ENCODE peak calls at places on chromosome 14, in ten cellular contexts. One of them, this sample, is unnamed.

GRCh38 chr14:100581228-100582145 is 5.7 kb downstream of the BEGAIN start:
- DNase-seq in pulmonary artery endothelial cell: no peak
- DNase-seq in left lung: no peak
- DNase-seq in progenitor cell of endocrine pancreas: no peak
- DNase-seq in fibroblast of the conjunctiva: no peak
- DNase-seq in BE2C: peak
- DNase-seq in ACHN: no peak
- DNase-seq in NCI-H345: no peak
- DNase-seq in suprapubic skin: peak
- DNase-seq in GM18507: no peak
- DNase-seq in this sample: no peak

GRCh38 chr14:104115691-104116543 is 22.5 kb upstream of the KIF26A start:
- DNase-seq in pulmonary artery endothelial cell: no peak
- DNase-seq in left lung: no peak
- DNase-seq in progenitor cell of endocrine pancreas: no peak
- DNase-seq in fibroblast of the conjunctiva: no peak
- DNase-seq in BE2C: no peak
- DNase-seq in ACHN: no peak
- DNase-seq in NCI-H345: no peak
- DNase-seq in suprapubic skin: peak
- DNase-seq in GM18507: no peak
- DNase-seq in this sample: no peak

GRCh38 chr14:99649219-99649618 is 4.3 kb downstream of the HHIPL1 start:
- DNase-seq in pulmonary artery endothelial cell: no peak
- DNase-seq in left lung: no peak
- DNase-seq in progenitor cell of endocrine pancreas: no peak
- DNase-seq in fibroblast of the conjunctiva: peak
- DNase-seq in BE2C: no peak
- DNase-seq in ACHN: no peak
- DNase-seq in NCI-H345: no peak
- DNase-seq in suprapubic skin: no peak
- DNase-seq in GM18507: no peak
- DNase-seq in this sample: no peak

GRCh38 chr14:52692248-52692962 is 3.0 kb downstream of the ERO1A start:
- DNase-seq in pulmonary artery endothelial cell: no peak
- DNase-seq in left lung: no peak
- DNase-seq in progenitor cell of endocrine pancreas: no peak
- DNase-seq in fibroblast of the conjunctiva: peak
- DNase-seq in BE2C: peak
- DNase-seq in ACHN: no peak
- DNase-seq in NCI-H345: no peak
- DNase-seq in suprapubic skin: no peak
- DNase-seq in GM18507: no peak
- DNase-seq in this sample: no peak

GRCh38 chr14:37903561-37904191 is 304.0 kb upstream of the SSTR1 start:
- DNase-seq in pulmonary artery endothelial cell: peak
- DNase-seq in left lung: no peak
- DNase-seq in progenitor cell of endocrine pancreas: no peak
- DNase-seq in fibroblast of the conjunctiva: peak
- DNase-seq in BE2C: peak
- DNase-seq in ACHN: peak
- DNase-seq in NCI-H345: peak
- DNase-seq in suprapubic skin: no peak
- DNase-seq in GM18507: no peak
- DNase-seq in this sample: peak

GRCh38 chr14:103141117-103141796 is 18.0 kb downstream of the TNFAIP2 start:
- DNase-seq in pulmonary artery endothelial cell: peak
- DNase-seq in left lung: peak
- DNase-seq in progenitor cell of endocrine pancreas: no peak
- DNase-seq in fibroblast of the conjunctiva: no peak
- DNase-seq in BE2C: no peak
- DNase-seq in ACHN: peak
- DNase-seq in NCI-H345: peak
- DNase-seq in suprapubic skin: no peak
- DNase-seq in GM18507: peak
- DNase-seq in this sample: no peak

GRCh38 chr14:39272918-39273317 is 39.2 kb downstream of the MIA2 start:
- DNase-seq in pulmonary artery endothelial cell: no peak
- DNase-seq in left lung: no peak
- DNase-seq in progenitor cell of endocrine pancreas: no peak
- DNase-seq in fibroblast of the conjunctiva: no peak
- DNase-seq in BE2C: no peak
- DNase-seq in ACHN: no peak
- DNase-seq in NCI-H345: no peak
- DNase-seq in suprapubic skin: no peak
- DNase-seq in GM18507: no peak
- DNase-seq in this sample: no peak

GRCh38 chr14:68969278-68969677 is 9.8 kb downstream of the ACTN1 start:
- DNase-seq in pulmonary artery endothelial cell: no peak
- DNase-seq in left lung: no peak
- DNase-seq in progenitor cell of endocrine pancreas: no peak
- DNase-seq in fibroblast of the conjunctiva: no peak
- DNase-seq in BE2C: no peak
- DNase-seq in ACHN: no peak
- DNase-seq in NCI-H345: no peak
- DNase-seq in suprapubic skin: no peak
- DNase-seq in GM18507: no peak
- DNase-seq in this sample: no peak

GRCh38 chr14:104445832-104446381 is 133.7 kb upstream of the C14orf180 start:
- DNase-seq in pulmonary artery endothelial cell: no peak
- DNase-seq in left lung: no peak
- DNase-seq in progenitor cell of endocrine pancreas: no peak
- DNase-seq in fibroblast of the conjunctiva: no peak
- DNase-seq in BE2C: no peak
- DNase-seq in ACHN: no peak
- DNase-seq in NCI-H345: no peak
- DNase-seq in suprapubic skin: no peak
- DNase-seq in GM18507: no peak
- DNase-seq in this sample: no peak

GRCh38 chr14:80427101-80427500 is 215.8 kb upstream of the DIO2 start:
- DNase-seq in pulmonary artery endothelial cell: no peak
- DNase-seq in left lung: no peak
- DNase-seq in progenitor cell of endocrine pancreas: no peak
- DNase-seq in fibroblast of the conjunctiva: no peak
- DNase-seq in BE2C: no peak
- DNase-seq in ACHN: no peak
- DNase-seq in NCI-H345: no peak
- DNase-seq in suprapubic skin: no peak
- DNase-seq in GM18507: no peak
- DNase-seq in this sample: no peak

GRCh38 chr14:49727171-49727570 is 34.3 kb downstream of the KLHDC1 start:
- DNase-seq in pulmonary artery endothelial cell: no peak
- DNase-seq in left lung: no peak
- DNase-seq in progenitor cell of endocrine pancreas: no peak
- DNase-seq in fibroblast of the conjunctiva: no peak
- DNase-seq in BE2C: no peak
- DNase-seq in ACHN: no peak
- DNase-seq in NCI-H345: no peak
- DNase-seq in suprapubic skin: no peak
- DNase-seq in GM18507: no peak
- DNase-seq in this sample: no peak

GRCh38 chr14:88411039-88411438 is 25.6 kb downstream of the SPATA7 start:
- DNase-seq in pulmonary artery endothelial cell: no peak
- DNase-seq in left lung: peak
- DNase-seq in progenitor cell of endocrine pancreas: no peak
- DNase-seq in fibroblast of the conjunctiva: no peak
- DNase-seq in BE2C: no peak
- DNase-seq in ACHN: no peak
- DNase-seq in NCI-H345: no peak
- DNase-seq in suprapubic skin: no peak
- DNase-seq in GM18507: no peak
- DNase-seq in this sample: no peak

GRCh38 chr14:23112359-23113178 is 6.5 kb downstream of the CEBPE start:
- DNase-seq in pulmonary artery endothelial cell: no peak
- DNase-seq in left lung: no peak
- DNase-seq in progenitor cell of endocrine pancreas: no peak
- DNase-seq in fibroblast of the conjunctiva: no peak
- DNase-seq in BE2C: no peak
- DNase-seq in ACHN: no peak
- DNase-seq in NCI-H345: no peak
- DNase-seq in suprapubic skin: no peak
- DNase-seq in GM18507: no peak
- DNase-seq in this sample: no peak

GRCh38 chr14:50082784-50083466 is 33.4 kb downstream of the VCPKMT start:
- DNase-seq in pulmonary artery endothelial cell: no peak
- DNase-seq in left lung: peak
- DNase-seq in progenitor cell of endocrine pancreas: no peak
- DNase-seq in fibroblast of the conjunctiva: no peak
- DNase-seq in BE2C: no peak
- DNase-seq in ACHN: no peak
- DNase-seq in NCI-H345: no peak
- DNase-seq in suprapubic skin: no peak
- DNase-seq in GM18507: no peak
- DNase-seq in this sample: no peak

GRCh38 chr14:71328183-71328582 is 420.9 kb downstream of the PCNX1 start:
- DNase-seq in pulmonary artery endothelial cell: no peak
- DNase-seq in left lung: no peak
- DNase-seq in progenitor cell of endocrine pancreas: no peak
- DNase-seq in fibroblast of the conjunctiva: no peak
- DNase-seq in BE2C: no peak
- DNase-seq in ACHN: no peak
- DNase-seq in NCI-H345: no peak
- DNase-seq in suprapubic skin: no peak
- DNase-seq in GM18507: no peak
- DNase-seq in this sample: no peak

GRCh38 chr14:94952097-94952496 is 182.2 kb upstream of the GSC start:
- DNase-seq in pulmonary artery endothelial cell: no peak
- DNase-seq in left lung: no peak
- DNase-seq in progenitor cell of endocrine pancreas: no peak
- DNase-seq in fibroblast of the conjunctiva: no peak
- DNase-seq in BE2C: no peak
- DNase-seq in ACHN: no peak
- DNase-seq in NCI-H345: no peak
- DNase-seq in suprapubic skin: no peak
- DNase-seq in GM18507: no peak
- DNase-seq in this sample: no peak

GRCh38 chr14:54567634-54568561 is 970 bp downstream of the SAMD4A start:
- DNase-seq in pulmonary artery endothelial cell: no peak
- DNase-seq in left lung: peak
- DNase-seq in progenitor cell of endocrine pancreas: peak
- DNase-seq in fibroblast of the conjunctiva: no peak
- DNase-seq in BE2C: peak
- DNase-seq in ACHN: peak
- DNase-seq in NCI-H345: peak
- DNase-seq in suprapubic skin: peak
- DNase-seq in GM18507: no peak
- DNase-seq in this sample: peak

GRCh38 chr14:90383731-90384542 is 12.9 kb upstream of the CALM1 start:
- DNase-seq in pulmonary artery endothelial cell: no peak
- DNase-seq in left lung: peak
- DNase-seq in progenitor cell of endocrine pancreas: peak
- DNase-seq in fibroblast of the conjunctiva: no peak
- DNase-seq in BE2C: peak
- DNase-seq in ACHN: peak
- DNase-seq in NCI-H345: peak
- DNase-seq in suprapubic skin: peak
- DNase-seq in GM18507: no peak
- DNase-seq in this sample: no peak

GRCh38 chr14:40318211-40318719 is 886.0 kb upstream of the FBXO33 start:
- DNase-seq in pulmonary artery endothelial cell: no peak
- DNase-seq in left lung: no peak
- DNase-seq in progenitor cell of endocrine pancreas: no peak
- DNase-seq in fibroblast of the conjunctiva: no peak
- DNase-seq in BE2C: no peak
- DNase-seq in ACHN: no peak
- DNase-seq in NCI-H345: no peak
- DNase-seq in suprapubic skin: no peak
- DNase-seq in GM18507: no peak
- DNase-seq in this sample: no peak

GRCh38 chr14:28821993-28822392 is 55.4 kb downstream of the FOXG1 start:
- DNase-seq in pulmonary artery endothelial cell: no peak
- DNase-seq in left lung: no peak
- DNase-seq in progenitor cell of endocrine pancreas: no peak
- DNase-seq in fibroblast of the conjunctiva: no peak
- DNase-seq in BE2C: no peak
- DNase-seq in ACHN: no peak
- DNase-seq in NCI-H345: no peak
- DNase-seq in suprapubic skin: no peak
- DNase-seq in GM18507: no peak
- DNase-seq in this sample: no peak

GRCh38 chr14:93733646-93734045 is 54.6 kb downstream of the PRIMA1 start:
- DNase-seq in pulmonary artery endothelial cell: no peak
- DNase-seq in left lung: no peak
- DNase-seq in progenitor cell of endocrine pancreas: no peak
- DNase-seq in fibroblast of the conjunctiva: no peak
- DNase-seq in BE2C: no peak
- DNase-seq in ACHN: no peak
- DNase-seq in NCI-H345: no peak
- DNase-seq in suprapubic skin: no peak
- DNase-seq in GM18507: no peak
- DNase-seq in this sample: peak

GRCh38 chr14:21063479-21063878 is 5.9 kb downstream of the RNASE8 start:
- DNase-seq in pulmonary artery endothelial cell: no peak
- DNase-seq in left lung: no peak
- DNase-seq in progenitor cell of endocrine pancreas: no peak
- DNase-seq in fibroblast of the conjunctiva: no peak
- DNase-seq in BE2C: no peak
- DNase-seq in ACHN: peak
- DNase-seq in NCI-H345: no peak
- DNase-seq in suprapubic skin: no peak
- DNase-seq in GM18507: no peak
- DNase-seq in this sample: no peak

GRCh38 chr14:104110491-104111209 is 25.1 kb downstream of the ASPG start:
- DNase-seq in pulmonary artery endothelial cell: no peak
- DNase-seq in left lung: peak
- DNase-seq in progenitor cell of endocrine pancreas: no peak
- DNase-seq in fibroblast of the conjunctiva: no peak
- DNase-seq in BE2C: peak
- DNase-seq in ACHN: no peak
- DNase-seq in NCI-H345: no peak
- DNase-seq in suprapubic skin: no peak
- DNase-seq in GM18507: no peak
- DNase-seq in this sample: no peak

GRCh38 chr14:103711516-103712431 is 3.5 kb downstream of the XRCC3 start:
- DNase-seq in pulmonary artery endothelial cell: no peak
- DNase-seq in left lung: no peak
- DNase-seq in progenitor cell of endocrine pancreas: no peak
- DNase-seq in fibroblast of the conjunctiva: no peak
- DNase-seq in BE2C: peak
- DNase-seq in ACHN: no peak
- DNase-seq in NCI-H345: peak
- DNase-seq in suprapubic skin: no peak
- DNase-seq in GM18507: no peak
- DNase-seq in this sample: no peak

GRCh38 chr14:32202468-32202865 is 602 bp downstream of the RNU6-8 start:
- DNase-seq in pulmonary artery endothelial cell: no peak
- DNase-seq in left lung: no peak
- DNase-seq in progenitor cell of endocrine pancreas: no peak
- DNase-seq in fibroblast of the conjunctiva: no peak
- DNase-seq in BE2C: no peak
- DNase-seq in ACHN: peak
- DNase-seq in NCI-H345: peak
- DNase-seq in suprapubic skin: no peak
- DNase-seq in GM18507: no peak
- DNase-seq in this sample: no peak

GRCh38 chr14:81940636-81941035 is 407.0 kb upstream of the SEL1L start:
- DNase-seq in pulmonary artery endothelial cell: no peak
- DNase-seq in left lung: no peak
- DNase-seq in progenitor cell of endocrine pancreas: no peak
- DNase-seq in fibroblast of the conjunctiva: no peak
- DNase-seq in BE2C: no peak
- DNase-seq in ACHN: no peak
- DNase-seq in NCI-H345: no peak
- DNase-seq in suprapubic skin: no peak
- DNase-seq in GM18507: no peak
- DNase-seq in this sample: no peak

GRCh38 chr14:55864890-55865655 is 253.1 kb upstream of the PELI2 start:
- DNase-seq in pulmonary artery endothelial cell: no peak
- DNase-seq in left lung: no peak
- DNase-seq in progenitor cell of endocrine pancreas: no peak
- DNase-seq in fibroblast of the conjunctiva: no peak
- DNase-seq in BE2C: peak
- DNase-seq in ACHN: no peak
- DNase-seq in NCI-H345: no peak
- DNase-seq in suprapubic skin: no peak
- DNase-seq in GM18507: no peak
- DNase-seq in this sample: no peak

GRCh38 chr14:28673056-28673455 is 93.5 kb upstream of the FOXG1 start:
- DNase-seq in pulmonary artery endothelial cell: no peak
- DNase-seq in left lung: no peak
- DNase-seq in progenitor cell of endocrine pancreas: no peak
- DNase-seq in fibroblast of the conjunctiva: no peak
- DNase-seq in BE2C: no peak
- DNase-seq in ACHN: no peak
- DNase-seq in NCI-H345: no peak
- DNase-seq in suprapubic skin: no peak
- DNase-seq in GM18507: no peak
- DNase-seq in this sample: no peak

This sample was measured in retina.